ENCODE peak calls at places on chromosomes 1 and 21, in ten cellular contexts. H is CD4-positive, alpha-beta memory T cell; K is hippocampal formation; Y is glomerular endothelial cell; O is activated CD8-positive, alpha-beta T cell treated with anti-CD3 and anti-CD28 coated beads for 36 hours; J is H4; I is GM10248; Z is NCI-H146; E is tibial nerve; M is mesothelial cell of epicardium. N is an unnamed sample.

GRCh38 chr1:32201011-32201855 is 838 bp downstream of the CCDC28B start:
- DNase-seq in H (peak; percentile 75), K (no peak), Y (no peak), O (peak; percentile 94), J (peak; percentile 32), I (peak; percentile 80), Z (peak; percentile 49), E (peak; percentile 64), M (peak; percentile 66), N (peak; percentile 39)

GRCh38 chr21:46117586-46118304 is 19.8 kb downstream of the COL6A2 start:
- DNase-seq in H (no peak), K (no peak), Y (no peak), O (no peak), J (no peak), I (no peak), Z (no peak), E (peak; percentile 11), M (peak; percentile 25), N (no peak)

GRCh38 chr1:100304227-100304626 is 38.2 kb downstream of the RTCA start:
- DNase-seq in H (no peak), K (no peak), Y (no peak), O (no peak), J (no peak), I (no peak), Z (no peak), E (no peak), M (no peak), N (no peak)

GRCh38 chr1:146039844-146040194 is 18.3 kb upstream of the HJV start:
- DNase-seq in H (no peak), K (peak; percentile 2), Y (no peak), O (no peak), J (no peak), I (no peak), Z (peak; percentile 17), E (no peak), M (no peak), N (no peak)

GRCh38 chr1:94093996-94094395 is 27.0 kb downstream of the ABCA4 start:
- DNase-seq in H (no peak), K (no peak), Y (no peak), O (no peak), J (peak; percentile 16), I (no peak), Z (no peak), E (no peak), M (no peak), N (no peak)

GRCh38 chr21:29238967-29239289 is 59.8 kb upstream of the BACH1 start:
- DNase-seq in H (no peak), K (no peak), Y (no peak), O (no peak), J (no peak), I (no peak), Z (no peak), E (no peak), M (no peak), N (no peak)

GRCh38 chr1:54115520-54115919 is 37.3 kb downstream of the CDCP2 start:
- DNase-seq in H (no peak), K (no peak), Y (no peak), O (no peak), J (no peak), I (no peak), Z (no peak), E (no peak), M (no peak), N (no peak)

GRCh38 chr1:83102630-83103071 is 896.3 kb downstream of the TTLL7 start:
- DNase-seq in H (no peak), K (no peak), Y (no peak), O (no peak), J (peak; percentile 83), I (no peak), Z (peak; percentile 92), E (no peak), M (no peak), N (no peak)

GRCh38 chr1:18256318-18257235 is 149.0 kb downstream of the IGSF21 start:
- DNase-seq in H (no peak), K (no peak), Y (no peak), O (peak; percentile 42), J (no peak), I (peak; percentile 40), Z (no peak), E (no peak), M (peak; percentile 86), N (peak; percentile 84)

GRCh38 chr1:92291372-92291999 is 7.3 kb downstream of the GLMN start:
- DNase-seq in H (peak; percentile 13), K (peak; percentile 71), Y (no peak), O (no peak), J (peak; percentile 29), I (no peak), Z (peak; percentile 52), E (no peak), M (no peak), N (peak; percentile 7)

GRCh38 chr1:81803423-81804103 is 2.8 kb downstream of the ADGRL2 start:
- DNase-seq in H (no peak), K (no peak), Y (no peak), O (no peak), J (no peak), I (no peak), Z (no peak), E (no peak), M (no peak), N (peak; percentile 24)

GRCh38 chr1:209435654-209436566 is 147.6 kb upstream of the CAMK1G start:
- DNase-seq in H (no peak), K (peak; percentile 3), Y (peak; percentile 9), O (peak; percentile 70), J (peak; percentile 73), I (peak; percentile 54), Z (peak; percentile 86), E (peak; percentile 58), M (peak; percentile 89), N (peak; percentile 87)

GRCh38 chr1:17587693-17588047 is 48.2 kb downstream of the ARHGEF10L start:
- DNase-seq in H (no peak), K (no peak), Y (no peak), O (no peak), J (peak; percentile 81), I (no peak), Z (no peak), E (no peak), M (no peak), N (no peak)